ENCODE peak calls at places on chromosomes 1 and 21, in seven cellular contexts. V is GM12878, E is K562, J is HepG2, I is HCT116, D is SK-N-SH, N is H1. W is an unnamed sample.

GRCh38 chr1:201593200-201593828 is 54.4 kb downstream of the NAV1 start:
- DNase-seq in V (no peak), E (no peak), J (no peak), I (no peak), D (peak; percentile 71), N (no peak), W (peak; percentile 64)

GRCh38 chr1:33654267-33654832 is 181.9 kb downstream of the ZSCAN20 start:
- DNase-seq in V (no peak), E (no peak), J (no peak), I (peak; percentile 13), D (peak; percentile 42), N (no peak), W (no peak)

GRCh38 chr1:152497273-152497672 is 13.3 kb upstream of the LCE5A start:
- DNase-seq in V (no peak), E (peak; percentile 28), J (peak; percentile 20), I (no peak), D (no peak), N (no peak), W (peak; percentile 81)

GRCh38 chr1:218480137-218480536 is 135.0 kb downstream of the TGFB2 start:
- DNase-seq in V (no peak), E (no peak), J (no peak), I (no peak), D (no peak), N (no peak), W (no peak)

GRCh38 chr1:162200096-162200847 is 130.8 kb downstream of the NOS1AP start:
- DNase-seq in V (no peak), E (no peak), J (no peak), I (no peak), D (no peak), N (no peak), W (no peak)

GRCh38 chr1:19311503-19311930 is 427 bp downstream of the AKR7A2 start:
- DNase-seq in V (no peak), E (no peak), J (no peak), I (no peak), D (no peak), N (no peak), W (no peak)

GRCh38 chr21:31366825-31367224 is 22.8 kb upstream of the TIAM1 start:
- DNase-seq in V (no peak), E (no peak), J (no peak), I (peak; percentile 98), D (no peak), N (no peak), W (peak; percentile 48)

GRCh38 chr1:8879348-8880067 is 1.0 kb upstream of the ENO1 start:
- DNase-seq in V (no peak), E (no peak), J (no peak), I (no peak), D (no peak), N (no peak), W (no peak)

GRCh38 chr21:40013001-40013735 is 145.9 kb downstream of the PCP4 start:
- DNase-seq in V (no peak), E (no peak), J (no peak), I (no peak), D (no peak), N (no peak), W (no peak)

GRCh38 chr1:14943516-14943851 is 210.1 kb upstream of the TMEM51 start:
- DNase-seq in V (no peak), E (no peak), J (no peak), I (no peak), D (no peak), N (no peak), W (no peak)

GRCh38 chr1:159854693-159855192 is 7.7 kb downstream of the VSIG8 start:
- DNase-seq in V (no peak), E (peak; percentile 59), J (peak; percentile 7), I (peak; percentile 54), D (peak; percentile 88), N (no peak), W (peak; percentile 79)

GRCh38 chr1:2316451-2316940 is 74.9 kb downstream of the MORN1 start:
- DNase-seq in V (no peak), E (no peak), J (no peak), I (no peak), D (no peak), N (no peak), W (no peak)

GRCh38 chr1:2315711-2316450 is 75.5 kb downstream of the MORN1 start:
- DNase-seq in V (no peak), E (no peak), J (no peak), I (no peak), D (peak; percentile 67), N (no peak), W (no peak)

GRCh38 chr1:2314297-2314802 is 77.0 kb downstream of the MORN1 start:
- DNase-seq in V (no peak), E (no peak), J (peak; percentile 53), I (no peak), D (peak; percentile 93), N (no peak), W (peak; percentile 67)

GRCh38 chr1:2313651-2314296 is 77.6 kb downstream of the MORN1 start:
- DNase-seq in V (no peak), E (no peak), J (no peak), I (no peak), D (no peak), N (no peak), W (no peak)

DNA sequence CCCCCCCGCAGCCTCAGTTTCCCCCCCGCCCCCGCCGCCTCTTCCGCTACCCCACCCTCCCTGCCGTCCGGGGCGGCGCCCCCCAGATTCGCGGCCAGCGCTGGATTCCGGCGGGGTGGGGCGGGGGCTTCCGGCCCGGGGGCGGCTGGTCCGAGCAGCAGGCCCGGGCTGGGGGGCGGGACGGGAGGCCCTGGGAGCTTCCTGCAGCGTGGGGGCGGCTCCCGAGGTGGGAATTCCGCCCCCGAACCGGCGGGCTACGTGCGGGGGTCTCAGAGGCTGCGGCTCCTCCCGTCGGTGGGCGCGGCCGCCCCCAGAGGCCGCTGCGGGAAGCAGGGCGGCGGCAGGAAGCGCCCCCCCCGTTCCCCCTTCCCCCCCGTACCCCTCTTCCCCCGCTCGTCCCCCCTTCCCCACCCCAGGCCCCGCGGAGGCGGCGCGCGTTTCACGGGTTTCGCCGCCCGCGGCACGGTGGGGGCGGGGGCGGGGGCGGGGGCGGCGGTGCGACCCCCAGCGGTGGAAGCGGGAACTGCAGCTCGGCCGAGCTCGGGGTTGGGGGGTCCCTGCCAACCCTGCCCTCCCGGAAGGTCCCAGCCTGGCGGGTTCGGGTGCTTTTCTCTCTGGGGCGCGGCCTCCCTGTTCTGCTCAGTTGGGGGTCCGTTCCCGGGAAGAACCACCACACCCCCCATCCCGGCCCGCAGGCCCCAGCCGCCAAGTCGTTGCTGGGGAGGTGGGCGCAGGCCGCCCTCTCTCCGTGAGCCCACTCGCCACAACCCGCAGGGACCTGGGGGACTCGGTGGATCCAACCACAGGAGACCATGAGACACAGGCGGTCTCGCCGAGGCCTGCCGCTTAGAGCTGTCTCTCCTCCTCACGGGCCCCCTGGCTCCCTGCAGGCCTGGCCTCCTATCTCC is 76.3 kb downstream of the MORN1 start:
- DNase-seq in V (no peak), E (peak; percentile 96), J (peak; percentile 21), I (no peak), D (peak; percentile 97), N (no peak), W (peak; percentile 20)
- TF ChIP-seq JUND in V (no peak), E (no peak), J (no peak), I (no peak), D (no peak), N (no peak), W (no peak)

DNA sequence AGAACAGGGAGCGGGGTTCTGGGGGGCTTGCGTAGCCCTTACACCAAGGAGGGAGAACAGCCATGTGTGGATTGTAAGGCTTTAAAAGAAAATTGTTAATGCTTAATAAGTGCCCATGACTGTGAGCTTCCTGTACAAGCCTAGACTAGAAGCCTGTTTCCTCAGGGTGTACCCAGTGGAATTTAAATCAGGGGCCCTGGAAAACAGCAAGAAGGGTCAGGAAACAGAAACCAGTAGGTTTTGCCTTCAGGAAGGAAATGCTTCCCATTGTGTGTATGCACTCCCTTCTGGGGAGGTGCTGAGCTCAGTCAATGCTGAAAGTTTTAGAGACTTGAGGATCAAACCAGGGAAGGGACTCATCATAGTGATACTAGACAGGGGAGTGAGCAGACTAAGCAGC is 12.7 kb downstream of the UTP11 start:
- DNase-seq in V (no peak), E (no peak), J (no peak), I (no peak), D (no peak), N (no peak), W (no peak)
- TF ChIP-seq JUND in V (no peak), E (no peak), J (no peak), I (no peak), D (no peak), N (no peak), W (no peak)

DNA sequence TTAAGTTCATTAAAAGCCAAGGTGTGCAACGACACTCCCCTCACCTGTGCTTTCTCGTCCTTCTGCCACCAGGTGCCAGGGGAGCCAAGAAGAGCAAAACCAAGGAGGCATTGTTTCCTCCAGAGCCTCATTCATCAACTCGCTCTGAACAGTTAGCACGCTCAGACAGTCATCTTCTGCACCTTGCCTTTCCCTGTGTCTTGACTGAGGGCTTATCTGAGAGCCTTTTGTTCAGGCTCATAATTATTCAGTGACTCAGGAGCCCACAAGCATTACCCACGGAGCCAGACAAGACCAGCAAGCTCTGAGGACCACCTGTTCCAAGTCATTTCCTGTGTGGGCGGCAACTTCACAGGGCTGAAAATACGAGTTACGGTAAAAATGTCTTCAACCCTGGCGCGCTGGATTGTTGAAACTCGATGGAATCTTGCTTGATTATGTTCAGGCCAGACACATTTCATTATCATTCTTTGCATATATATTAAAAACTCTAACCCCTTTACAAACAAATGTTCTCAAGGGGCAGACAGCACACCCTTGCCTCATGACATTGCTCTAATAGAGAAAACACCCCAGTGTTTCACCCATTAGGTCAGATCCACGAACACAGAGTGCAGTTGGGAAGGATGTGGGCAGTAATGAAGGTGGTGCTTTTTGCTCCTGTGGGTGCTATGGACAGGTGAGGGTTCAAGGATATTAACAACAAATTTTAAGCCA is 89.7 kb upstream of the RUNX1 start:
- DNase-seq in V (no peak), E (peak; percentile 39), J (no peak), I (peak; percentile 93), D (no peak), N (no peak), W (peak; percentile 6)
- TF ChIP-seq JUND in V (no peak), E (peak; percentile 42), J (no peak), I (peak; percentile 72), D (peak; percentile 53), N (no peak), W (no peak)

GRCh38 chr1:68906431-68906830 is 409.5 kb upstream of the DEPDC1 start:
- DNase-seq in V (no peak), E (no peak), J (no peak), I (no peak), D (no peak), N (no peak), W (no peak)

DNA sequence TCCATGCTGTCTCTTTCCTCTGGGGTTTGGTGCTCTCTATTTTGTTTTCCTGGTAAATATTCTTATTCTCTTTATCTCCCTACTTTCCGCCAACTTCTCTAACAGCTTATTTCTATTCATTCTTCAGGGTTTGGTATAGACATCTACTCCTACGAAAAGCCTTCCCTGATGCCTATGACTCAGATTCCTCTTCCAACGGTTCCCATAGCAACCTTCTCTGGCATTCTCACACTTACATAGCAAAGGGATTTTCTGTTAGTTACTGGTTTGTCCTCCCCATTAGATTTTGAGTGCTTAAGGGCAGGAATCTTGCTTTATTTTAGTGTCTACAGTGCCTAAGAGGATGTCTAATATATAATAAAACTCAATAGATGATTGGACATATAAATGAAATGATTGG is 407.6 kb upstream of the DEPDC1 start:
- DNase-seq in V (no peak), E (no peak), J (no peak), I (no peak), D (no peak), N (no peak), W (no peak)
- TF ChIP-seq JUND in V (no peak), E (no peak), J (no peak), I (no peak), D (no peak), N (peak; percentile 62), W (no peak)